ENCODE peak calls at places on chromosomes 2 and 18, in four cellular contexts. L is K562, S is HepG2, O is GM12878. H is an unnamed sample.

GRCh38 chr2:23545811-23546210 is 160.8 kb downstream of the KLHL29 start:
- DNase-seq in L (no peak), O (no peak), S (no peak), H (no peak)

GRCh38 chr18:74249181-74249968 is 42.4 kb downstream of the CYB5A start:
- DNase-seq in O (no peak), L (no peak), S (peak), H (no peak)

GRCh38 chr2:223100061-223100511 is 48.1 kb downstream of the KCNE4 start:
- DNase-seq in S (no peak), L (no peak), O (no peak), H (no peak)

GRCh38 chr2:52414596-52414995 is 1353.0 kb upstream of the CHAC2 start:
- DNase-seq in S (no peak), L (no peak), O (no peak), H (no peak)

GRCh38 chr18:31566576-31567306 is 24.9 kb upstream of the TTR start:
- DNase-seq in O (no peak), L (no peak), S (peak), H (no peak)

GRCh38 chr2:195037072-195037471 is 620.0 kb upstream of the SLC39A10 start:
- DNase-seq in L (no peak), S (no peak), O (no peak), H (no peak)

GRCh38 chr2:226447896-226448295 is 351.7 kb downstream of the IRS1 start:
- DNase-seq in O (no peak), L (no peak), S (no peak), H (no peak)

GRCh38 chr2:144553379-144553778 is 33.5 kb upstream of the ZEB2 start:
- DNase-seq in O (no peak), S (no peak), L (peak), H (peak)

GRCh38 chr2:239025081-239025801 is 177.4 kb downstream of the TWIST2 start:
- DNase-seq in S (no peak), O (no peak), L (no peak), H (no peak)

GRCh38 chr2:196169521-196169920 is 1.9 kb downstream of the STK17B start:
- DNase-seq in S (no peak), L (no peak), O (no peak), H (no peak)

GRCh38 chr2:54404270-54404669 is 51.9 kb upstream of the SPTBN1 start:
- DNase-seq in L (no peak), O (no peak), S (no peak), H (no peak)

GRCh38 chr2:239351687-239352086 is 49.1 kb downstream of the HDAC4 start:
- DNase-seq in O (no peak), L (no peak), S (no peak), H (no peak)

GRCh38 chr2:96116879-96117533 is 635 bp upstream of the ADRA2B start:
- DNase-seq in L (peak), O (no peak), S (no peak), H (peak)

GRCh38 chr2:222250313-222250712 is 48.5 kb downstream of the PAX3 start:
- DNase-seq in L (no peak), O (no peak), S (no peak), H (no peak)

GRCh38 chr2:86017901-86018896 is 87.5 kb downstream of the POLR1A start:
- DNase-seq in O (no peak), S (no peak), L (no peak), H (no peak)

GRCh38 chr2:31140151-31140550 is 1.9 kb upstream of the GALNT14 start:
- DNase-seq in S (no peak), L (no peak), O (no peak), H (no peak)

GRCh38 chr18:75607701-75608100 is 180.2 kb upstream of the SMIM21 start:
- DNase-seq in L (no peak), O (no peak), S (no peak), H (no peak)

GRCh38 chr2:54470241-54470938 is 14.3 kb downstream of the SPTBN1 start:
- DNase-seq in L (no peak), S (no peak), O (no peak), H (no peak)

GRCh38 chr2:10956006-10956790 is 44.5 kb downstream of the KCNF1 start:
- DNase-seq in L (no peak), O (no peak), S (no peak), H (no peak)

GRCh38 chr2:145200307-145200706 is 680.4 kb upstream of the ZEB2 start:
- DNase-seq in S (no peak), O (no peak), L (no peak), H (no peak)

GRCh38 chr2:24050041-24050655 is 607 bp downstream of the FKBP1B start:
- DNase-seq in S (peak), L (no peak), O (no peak), H (peak)

GRCh38 chr2:183242937-183243336 is 118.7 kb downstream of the NUP35 start:
- DNase-seq in L (no peak), S (no peak), O (no peak), H (no peak)

GRCh38 chr18:39434223-39434622 is 1868.6 kb upstream of the CELF4 start:
- DNase-seq in O (no peak), S (no peak), L (no peak), H (no peak)

GRCh38 chr18:57805117-57805516 is 2.0 kb upstream of the ATP8B1 start:
- DNase-seq in S (no peak), L (no peak), O (no peak), H (no peak)

GRCh38 chr18:22032392-22032961 is 136.9 kb upstream of the GATA6 start:
- DNase-seq in O (peak), L (no peak), S (peak), H (no peak)

GRCh38 chr2:104849618-104850097 is 4.3 kb upstream of the POU3F3 start:
- DNase-seq in S (peak), O (no peak), L (peak), H (no peak)

GRCh38 chr2:240813231-240813921 is 6.6 kb downstream of the KIF1A start:
- DNase-seq in S (no peak), O (no peak), L (no peak), H (no peak)

GRCh38 chr2:159939946-159940345 is 122.5 kb downstream of the PLA2R1 start:
- DNase-seq in O (peak), L (peak), S (peak), H (peak)

GRCh38 chr2:121355488-121355887 is 70.5 kb upstream of the TFCP2L1 start:
- DNase-seq in O (no peak), S (peak), L (no peak), H (no peak)

GRCh38 chr2:190864375-190864774 is 16.2 kb upstream of the GLS start:
- DNase-seq in L (no peak), S (no peak), O (no peak), H (no peak)

GRCh38 chr2:167144179-167144898 is 256.1 kb downstream of the XIRP2 start:
- DNase-seq in O (no peak), L (no peak), S (no peak), H (no peak)

GRCh38 chr2:37721219-37721600 is 49.8 kb upstream of the CDC42EP3 start:
- DNase-seq in O (no peak), S (no peak), L (no peak), H (no peak)

GRCh38 chr2:205675861-205676516 is 6.3 kb upstream of the NRP2 start:
- DNase-seq in O (no peak), L (peak), S (peak), H (peak)

GRCh38 chr2:20570249-20570648 is 80.6 kb downstream of the HS1BP3 start:
- DNase-seq in L (no peak), S (no peak), O (no peak), H (no peak)

GRCh38 chr2:197239434-197239833 is 71.1 kb downstream of the ANKRD44 start:
- DNase-seq in S (no peak), O (no peak), L (no peak), H (no peak)

GRCh38 chr2:126880262-126880800 is 18.4 kb upstream of the TEX51 start:
- DNase-seq in O (no peak), L (no peak), S (no peak), H (no peak)

GRCh38 chr18:55416791-55417190 is 171.2 kb downstream of the TCF4 start:
- DNase-seq in L (no peak), S (no peak), O (no peak), H (no peak)

GRCh38 chr2:6264198-6264597 is 572.0 kb downstream of the SOX11 start:
- DNase-seq in O (no peak), L (no peak), S (no peak), H (no peak)

GRCh38 chr18:44715841-44716240 is 35.2 kb downstream of the SETBP1 start:
- DNase-seq in O (no peak), S (no peak), L (no peak), H (no peak)
- TF ChIP-seq BHLHE40 in O (no peak), S (no peak), L (no peak), H (no peak)

GRCh38 chr2:217756375-217757107 is 246.3 kb downstream of the TNS1 start:
- DNase-seq in O (no peak), L (peak), S (peak), H (peak)
- TF ChIP-seq TARDBP in O (no peak), L (no peak), S (no peak), H (no peak)

DNA sequence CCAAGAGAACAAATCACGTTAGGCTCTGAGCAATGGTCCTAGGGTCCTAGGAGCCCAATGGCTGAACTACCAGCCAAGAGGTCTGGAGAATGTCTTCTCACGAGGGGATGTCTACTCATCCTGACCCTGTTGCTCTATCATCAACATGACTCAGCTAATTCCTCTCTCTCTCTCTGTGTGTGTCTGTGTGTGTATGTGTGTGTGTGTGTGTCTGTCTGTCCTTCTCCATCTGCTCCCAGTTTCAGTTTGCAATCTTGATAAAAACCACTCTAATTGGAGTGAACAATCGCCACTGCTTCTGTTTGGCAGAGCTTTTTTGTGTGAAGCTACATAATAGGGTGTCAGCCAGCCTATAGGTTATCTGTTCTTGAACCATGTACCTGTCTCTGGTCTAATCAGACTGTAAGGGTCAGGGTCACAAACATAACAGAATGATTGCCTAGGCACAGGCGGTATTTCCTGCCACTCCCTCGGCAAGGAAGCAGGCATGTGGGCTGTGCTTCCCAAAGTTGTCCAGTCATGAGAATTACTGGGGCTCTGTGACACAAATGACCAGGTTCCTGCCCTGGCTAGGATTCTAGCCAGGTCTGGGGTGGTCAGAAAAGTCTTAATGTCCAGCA is 219.8 kb downstream of the SH3BP4 start:
- DNase-seq in S (no peak), L (no peak), O (no peak), H (no peak)
- TF ChIP-seq FOXM1 in S (no peak), L (no peak), O (no peak), H (no peak)

DNA sequence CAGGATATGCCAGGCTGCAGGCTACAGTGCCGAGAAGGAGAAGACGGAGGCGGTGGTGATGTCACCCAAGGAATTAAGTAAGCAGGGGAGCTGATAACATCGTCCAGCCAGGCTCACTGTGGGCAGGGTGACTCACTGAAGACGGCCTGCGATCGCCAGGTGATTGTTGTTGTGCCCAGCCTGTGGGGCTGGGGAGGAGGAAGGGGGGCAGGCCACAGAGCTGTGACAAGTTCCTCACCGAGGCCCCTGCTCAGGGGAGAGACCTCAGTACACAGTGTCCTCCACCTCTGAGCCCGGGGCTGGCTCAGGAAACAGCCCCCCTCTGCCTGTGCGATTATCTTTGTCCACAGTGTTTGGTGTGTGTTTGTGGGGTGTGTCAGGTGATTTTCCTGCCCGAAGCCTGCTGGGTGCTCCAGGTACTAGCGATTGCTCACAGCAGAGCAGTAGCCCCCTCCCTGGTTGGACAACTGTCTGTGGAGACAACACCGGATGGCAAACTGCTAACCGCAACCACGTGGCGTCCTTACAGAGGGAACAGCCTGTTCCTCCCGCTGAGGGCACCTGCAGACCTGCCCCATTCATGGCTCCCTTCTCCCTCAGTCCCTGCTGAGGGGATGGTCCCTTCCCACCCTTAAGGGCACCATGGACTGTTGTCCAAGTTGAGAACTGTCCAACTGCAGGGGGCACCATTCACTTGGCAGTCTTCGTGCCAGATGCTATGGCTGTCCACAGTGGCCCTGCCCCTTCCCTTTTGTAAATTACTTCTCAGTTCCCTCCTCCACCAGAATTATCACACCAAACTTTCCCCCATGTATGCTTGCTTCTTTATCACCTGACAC is 95.1 kb downstream of the ZFP36L2 start:
- DNase-seq in O (no peak), L (peak), S (peak), H (peak)
- TF ChIP-seq BHLHE40 in O (no peak), L (no peak), S (peak), H (no peak)